ENCODE peak calls at places on chromosomes 7 and 10, in nine cellular contexts. One of them, this sample, is unnamed.

GRCh38 chr7:124208173-124208572 is 175.3 kb upstream of the TMEM229A start:
- DNase-seq in stimulated activated CD4-positive, alpha-beta T cell treated with anti-CD3 and anti-CD28 coated beads, Interleukin-4, amount 100 ng/mL, for 1 hour: no peak
- DNase-seq in SK-N-SH: no peak
- DNase-seq in AG04449: no peak
- DNase-seq in PC-9: no peak
- DNase-seq in naive B cell: no peak
- DNase-seq in 8988T: no peak
- DNase-seq in HS-5: no peak
- DNase-seq in lower lobe of right lung: no peak
- DNase-seq in this sample: no peak

GRCh38 chr10:42871823-42872222 is 89.2 kb downstream of the BMS1 start:
- DNase-seq in stimulated activated CD4-positive, alpha-beta T cell treated with anti-CD3 and anti-CD28 coated beads, Interleukin-4, amount 100 ng/mL, for 1 hour: no peak
- DNase-seq in SK-N-SH: peak; percentile 70
- DNase-seq in AG04449: no peak
- DNase-seq in PC-9: no peak
- DNase-seq in naive B cell: no peak
- DNase-seq in 8988T: no peak
- DNase-seq in HS-5: no peak
- DNase-seq in lower lobe of right lung: no peak
- DNase-seq in this sample: no peak

GRCh38 chr10:15585303-15585715 is 134.4 kb downstream of the ITGA8 start:
- DNase-seq in stimulated activated CD4-positive, alpha-beta T cell treated with anti-CD3 and anti-CD28 coated beads, Interleukin-4, amount 100 ng/mL, for 1 hour: peak; percentile 21
- DNase-seq in SK-N-SH: peak; percentile 66
- DNase-seq in AG04449: no peak
- DNase-seq in PC-9: peak; percentile 30
- DNase-seq in naive B cell: no peak
- DNase-seq in 8988T: peak; percentile 38
- DNase-seq in HS-5: no peak
- DNase-seq in lower lobe of right lung: peak; percentile 55
- DNase-seq in this sample: no peak

GRCh38 chr7:76222839-76223238 is 21.1 kb downstream of the SRRM3 start:
- DNase-seq in stimulated activated CD4-positive, alpha-beta T cell treated with anti-CD3 and anti-CD28 coated beads, Interleukin-4, amount 100 ng/mL, for 1 hour: no peak
- DNase-seq in SK-N-SH: no peak
- DNase-seq in AG04449: no peak
- DNase-seq in PC-9: no peak
- DNase-seq in naive B cell: no peak
- DNase-seq in 8988T: no peak
- DNase-seq in HS-5: no peak
- DNase-seq in lower lobe of right lung: no peak
- DNase-seq in this sample: no peak

GRCh38 chr10:3222068-3222467 is 49.5 kb upstream of the PITRM1 start:
- DNase-seq in stimulated activated CD4-positive, alpha-beta T cell treated with anti-CD3 and anti-CD28 coated beads, Interleukin-4, amount 100 ng/mL, for 1 hour: no peak
- DNase-seq in SK-N-SH: no peak
- DNase-seq in AG04449: no peak
- DNase-seq in PC-9: peak; percentile 24
- DNase-seq in naive B cell: no peak
- DNase-seq in 8988T: no peak
- DNase-seq in HS-5: no peak
- DNase-seq in lower lobe of right lung: no peak
- DNase-seq in this sample: peak; percentile 39

GRCh38 chr10:32982293-32982709 is 24.3 kb upstream of the ITGB1 start:
- DNase-seq in stimulated activated CD4-positive, alpha-beta T cell treated with anti-CD3 and anti-CD28 coated beads, Interleukin-4, amount 100 ng/mL, for 1 hour: no peak
- DNase-seq in SK-N-SH: no peak
- DNase-seq in AG04449: no peak
- DNase-seq in PC-9: no peak
- DNase-seq in naive B cell: no peak
- DNase-seq in 8988T: no peak
- DNase-seq in HS-5: no peak
- DNase-seq in lower lobe of right lung: no peak
- DNase-seq in this sample: peak; percentile 80

GRCh38 chr10:24432478-24433416 is 223.8 kb downstream of the KIAA1217 start:
- DNase-seq in stimulated activated CD4-positive, alpha-beta T cell treated with anti-CD3 and anti-CD28 coated beads, Interleukin-4, amount 100 ng/mL, for 1 hour: no peak
- DNase-seq in SK-N-SH: no peak
- DNase-seq in AG04449: no peak
- DNase-seq in PC-9: peak; percentile 58
- DNase-seq in naive B cell: no peak
- DNase-seq in 8988T: no peak
- DNase-seq in HS-5: no peak
- DNase-seq in lower lobe of right lung: no peak
- DNase-seq in this sample: no peak

GRCh38 chr7:106717997-106718871 is 57.3 kb upstream of the CCDC71L start:
- DNase-seq in stimulated activated CD4-positive, alpha-beta T cell treated with anti-CD3 and anti-CD28 coated beads, Interleukin-4, amount 100 ng/mL, for 1 hour: peak; percentile 64
- DNase-seq in SK-N-SH: peak; percentile 7
- DNase-seq in AG04449: peak; percentile 98
- DNase-seq in PC-9: peak; percentile 60
- DNase-seq in naive B cell: peak; percentile 67
- DNase-seq in 8988T: no peak
- DNase-seq in HS-5: peak; percentile 87
- DNase-seq in lower lobe of right lung: no peak
- DNase-seq in this sample: peak; percentile 98

GRCh38 chr7:1758417-1758858 is 88.4 kb downstream of the ELFN1 start:
- DNase-seq in stimulated activated CD4-positive, alpha-beta T cell treated with anti-CD3 and anti-CD28 coated beads, Interleukin-4, amount 100 ng/mL, for 1 hour: peak; percentile 37
- DNase-seq in SK-N-SH: peak; percentile 80
- DNase-seq in AG04449: no peak
- DNase-seq in PC-9: peak; percentile 38
- DNase-seq in naive B cell: no peak
- DNase-seq in 8988T: peak; percentile 27
- DNase-seq in HS-5: peak; percentile 11
- DNase-seq in lower lobe of right lung: peak; percentile 46
- DNase-seq in this sample: no peak

GRCh38 chr10:60394444-60394843 is 4.8 kb upstream of the ANK3 start:
- DNase-seq in stimulated activated CD4-positive, alpha-beta T cell treated with anti-CD3 and anti-CD28 coated beads, Interleukin-4, amount 100 ng/mL, for 1 hour: no peak
- DNase-seq in SK-N-SH: no peak
- DNase-seq in AG04449: no peak
- DNase-seq in PC-9: no peak
- DNase-seq in naive B cell: no peak
- DNase-seq in 8988T: no peak
- DNase-seq in HS-5: no peak
- DNase-seq in lower lobe of right lung: no peak
- DNase-seq in this sample: no peak

GRCh38 chr10:31074357-31075065 is 42.8 kb upstream of the ZNF438 start:
- DNase-seq in stimulated activated CD4-positive, alpha-beta T cell treated with anti-CD3 and anti-CD28 coated beads, Interleukin-4, amount 100 ng/mL, for 1 hour: no peak
- DNase-seq in SK-N-SH: no peak
- DNase-seq in AG04449: no peak
- DNase-seq in PC-9: no peak
- DNase-seq in naive B cell: no peak
- DNase-seq in 8988T: no peak
- DNase-seq in HS-5: no peak
- DNase-seq in lower lobe of right lung: no peak
- DNase-seq in this sample: no peak

GRCh38 chr10:3549118-3549517 is 235.9 kb downstream of the KLF6 start:
- DNase-seq in stimulated activated CD4-positive, alpha-beta T cell treated with anti-CD3 and anti-CD28 coated beads, Interleukin-4, amount 100 ng/mL, for 1 hour: no peak
- DNase-seq in SK-N-SH: no peak
- DNase-seq in AG04449: no peak
- DNase-seq in PC-9: no peak
- DNase-seq in naive B cell: no peak
- DNase-seq in 8988T: no peak
- DNase-seq in HS-5: no peak
- DNase-seq in lower lobe of right lung: no peak
- DNase-seq in this sample: no peak

GRCh38 chr7:150967332-150967731 is 10.8 kb downstream of the KCNH2 start:
- DNase-seq in stimulated activated CD4-positive, alpha-beta T cell treated with anti-CD3 and anti-CD28 coated beads, Interleukin-4, amount 100 ng/mL, for 1 hour: no peak
- DNase-seq in SK-N-SH: no peak
- DNase-seq in AG04449: no peak
- DNase-seq in PC-9: no peak
- DNase-seq in naive B cell: no peak
- DNase-seq in 8988T: no peak
- DNase-seq in HS-5: no peak
- DNase-seq in lower lobe of right lung: no peak
- DNase-seq in this sample: no peak

GRCh38 chr7:156156734-156157408 is 344.6 kb upstream of the SHH start:
- DNase-seq in stimulated activated CD4-positive, alpha-beta T cell treated with anti-CD3 and anti-CD28 coated beads, Interleukin-4, amount 100 ng/mL, for 1 hour: no peak
- DNase-seq in SK-N-SH: peak; percentile 43
- DNase-seq in AG04449: no peak
- DNase-seq in PC-9: peak; percentile 17
- DNase-seq in naive B cell: no peak
- DNase-seq in 8988T: peak; percentile 51
- DNase-seq in HS-5: no peak
- DNase-seq in lower lobe of right lung: no peak
- DNase-seq in this sample: no peak

GRCh38 chr7:32154797-32155196 is 84.6 kb upstream of the PDE1C start:
- DNase-seq in stimulated activated CD4-positive, alpha-beta T cell treated with anti-CD3 and anti-CD28 coated beads, Interleukin-4, amount 100 ng/mL, for 1 hour: no peak
- DNase-seq in SK-N-SH: no peak
- DNase-seq in AG04449: no peak
- DNase-seq in PC-9: no peak
- DNase-seq in naive B cell: no peak
- DNase-seq in 8988T: no peak
- DNase-seq in HS-5: no peak
- DNase-seq in lower lobe of right lung: no peak
- DNase-seq in this sample: no peak

GRCh38 chr7:110623436-110623835 is 467.5 kb upstream of the LRRN3 start:
- DNase-seq in stimulated activated CD4-positive, alpha-beta T cell treated with anti-CD3 and anti-CD28 coated beads, Interleukin-4, amount 100 ng/mL, for 1 hour: no peak
- DNase-seq in SK-N-SH: no peak
- DNase-seq in AG04449: no peak
- DNase-seq in PC-9: no peak
- DNase-seq in naive B cell: no peak
- DNase-seq in 8988T: no peak
- DNase-seq in HS-5: no peak
- DNase-seq in lower lobe of right lung: no peak
- DNase-seq in this sample: no peak

GRCh38 chr7:137439829-137440433 is 96.4 kb upstream of the PTN start:
- DNase-seq in stimulated activated CD4-positive, alpha-beta T cell treated with anti-CD3 and anti-CD28 coated beads, Interleukin-4, amount 100 ng/mL, for 1 hour: no peak
- DNase-seq in SK-N-SH: no peak
- DNase-seq in AG04449: no peak
- DNase-seq in PC-9: no peak
- DNase-seq in naive B cell: no peak
- DNase-seq in 8988T: no peak
- DNase-seq in HS-5: no peak
- DNase-seq in lower lobe of right lung: no peak
- DNase-seq in this sample: no peak

GRCh38 chr7:138608292-138608691 is 92.9 kb downstream of the SVOPL start:
- DNase-seq in stimulated activated CD4-positive, alpha-beta T cell treated with anti-CD3 and anti-CD28 coated beads, Interleukin-4, amount 100 ng/mL, for 1 hour: no peak
- DNase-seq in SK-N-SH: no peak
- DNase-seq in AG04449: no peak
- DNase-seq in PC-9: no peak
- DNase-seq in naive B cell: no peak
- DNase-seq in 8988T: no peak
- DNase-seq in HS-5: no peak
- DNase-seq in lower lobe of right lung: no peak
- DNase-seq in this sample: no peak

GRCh38 chr10:14959221-14960057 is at the start of gene MEIG1:
- DNase-seq in stimulated activated CD4-positive, alpha-beta T cell treated with anti-CD3 and anti-CD28 coated beads, Interleukin-4, amount 100 ng/mL, for 1 hour: peak; percentile 91
- DNase-seq in SK-N-SH: peak; percentile 95
- DNase-seq in AG04449: peak; percentile 47
- DNase-seq in PC-9: peak; percentile 96
- DNase-seq in naive B cell: peak; percentile 93
- DNase-seq in 8988T: peak; percentile 83
- DNase-seq in HS-5: peak; percentile 55
- DNase-seq in lower lobe of right lung: peak; percentile 93
- DNase-seq in this sample: peak; percentile 68

GRCh38 chr10:121841862-121842261 is 86.0 kb downstream of the ATE1 start:
- DNase-seq in stimulated activated CD4-positive, alpha-beta T cell treated with anti-CD3 and anti-CD28 coated beads, Interleukin-4, amount 100 ng/mL, for 1 hour: no peak
- DNase-seq in SK-N-SH: no peak
- DNase-seq in AG04449: no peak
- DNase-seq in PC-9: no peak
- DNase-seq in naive B cell: no peak
- DNase-seq in 8988T: no peak
- DNase-seq in HS-5: no peak
- DNase-seq in lower lobe of right lung: no peak
- DNase-seq in this sample: no peak

GRCh38 chr10:124384142-124384541 is 34.6 kb downstream of the OAT start:
- DNase-seq in stimulated activated CD4-positive, alpha-beta T cell treated with anti-CD3 and anti-CD28 coated beads, Interleukin-4, amount 100 ng/mL, for 1 hour: no peak
- DNase-seq in SK-N-SH: peak; percentile 11
- DNase-seq in AG04449: no peak
- DNase-seq in PC-9: no peak
- DNase-seq in naive B cell: no peak
- DNase-seq in 8988T: no peak
- DNase-seq in HS-5: no peak
- DNase-seq in lower lobe of right lung: no peak
- DNase-seq in this sample: no peak

GRCh38 chr7:6558837-6559236 is 7.6 kb upstream of the GRID2IP start:
- DNase-seq in stimulated activated CD4-positive, alpha-beta T cell treated with anti-CD3 and anti-CD28 coated beads, Interleukin-4, amount 100 ng/mL, for 1 hour: no peak
- DNase-seq in SK-N-SH: peak; percentile 88
- DNase-seq in AG04449: no peak
- DNase-seq in PC-9: peak; percentile 28
- DNase-seq in naive B cell: no peak
- DNase-seq in 8988T: peak; percentile 84
- DNase-seq in HS-5: no peak
- DNase-seq in lower lobe of right lung: no peak
- DNase-seq in this sample: peak; percentile 5

GRCh38 chr7:116591202-116592040 is 66.6 kb downstream of the CAV1 start:
- DNase-seq in stimulated activated CD4-positive, alpha-beta T cell treated with anti-CD3 and anti-CD28 coated beads, Interleukin-4, amount 100 ng/mL, for 1 hour: no peak
- DNase-seq in SK-N-SH: peak; percentile 11
- DNase-seq in AG04449: no peak
- DNase-seq in PC-9: no peak
- DNase-seq in naive B cell: no peak
- DNase-seq in 8988T: no peak
- DNase-seq in HS-5: no peak
- DNase-seq in lower lobe of right lung: no peak
- DNase-seq in this sample: no peak

GRCh38 chr7:1425292-1426136 is 33.8 kb downstream of the MICALL2 start:
- DNase-seq in stimulated activated CD4-positive, alpha-beta T cell treated with anti-CD3 and anti-CD28 coated beads, Interleukin-4, amount 100 ng/mL, for 1 hour: no peak
- DNase-seq in SK-N-SH: peak; percentile 81
- DNase-seq in AG04449: no peak
- DNase-seq in PC-9: no peak
- DNase-seq in naive B cell: no peak
- DNase-seq in 8988T: peak; percentile 87
- DNase-seq in HS-5: no peak
- DNase-seq in lower lobe of right lung: no peak
- DNase-seq in this sample: no peak

GRCh38 chr7:3649250-3649649 is 348.2 kb downstream of the SDK1 start:
- DNase-seq in stimulated activated CD4-positive, alpha-beta T cell treated with anti-CD3 and anti-CD28 coated beads, Interleukin-4, amount 100 ng/mL, for 1 hour: no peak
- DNase-seq in SK-N-SH: peak; percentile 29
- DNase-seq in AG04449: no peak
- DNase-seq in PC-9: no peak
- DNase-seq in naive B cell: no peak
- DNase-seq in 8988T: no peak
- DNase-seq in HS-5: no peak
- DNase-seq in lower lobe of right lung: no peak
- DNase-seq in this sample: no peak

GRCh38 chr7:97973206-97973658 is 16.8 kb downstream of the OCM2 start:
- DNase-seq in stimulated activated CD4-positive, alpha-beta T cell treated with anti-CD3 and anti-CD28 coated beads, Interleukin-4, amount 100 ng/mL, for 1 hour: no peak
- DNase-seq in SK-N-SH: peak; percentile 33
- DNase-seq in AG04449: no peak
- DNase-seq in PC-9: no peak
- DNase-seq in naive B cell: peak; percentile 3
- DNase-seq in 8988T: no peak
- DNase-seq in HS-5: no peak
- DNase-seq in lower lobe of right lung: no peak
- DNase-seq in this sample: no peak

GRCh38 chr7:152103066-152103465 is 77.6 kb downstream of the GALNT11 start:
- DNase-seq in stimulated activated CD4-positive, alpha-beta T cell treated with anti-CD3 and anti-CD28 coated beads, Interleukin-4, amount 100 ng/mL, for 1 hour: no peak
- DNase-seq in SK-N-SH: no peak
- DNase-seq in AG04449: no peak
- DNase-seq in PC-9: no peak
- DNase-seq in naive B cell: no peak
- DNase-seq in 8988T: no peak
- DNase-seq in HS-5: no peak
- DNase-seq in lower lobe of right lung: no peak
- DNase-seq in this sample: no peak

GRCh38 chr10:62464308-62464707 is 90.1 kb downstream of the ZNF365 start:
- DNase-seq in stimulated activated CD4-positive, alpha-beta T cell treated with anti-CD3 and anti-CD28 coated beads, Interleukin-4, amount 100 ng/mL, for 1 hour: no peak
- DNase-seq in SK-N-SH: no peak
- DNase-seq in AG04449: no peak
- DNase-seq in PC-9: no peak
- DNase-seq in naive B cell: no peak
- DNase-seq in 8988T: no peak
- DNase-seq in HS-5: no peak
- DNase-seq in lower lobe of right lung: no peak
- DNase-seq in this sample: no peak